ENCODE peak calls at places on chromosomes 12 and 14, in eight cellular contexts. O, I, S, G, X, H, W and B are unnamed samples.

GRCh38 chr14:57637901-57638300 is 144.2 kb upstream of the CCDC198 start:
- DNase-seq in O (no peak), I (no peak), S (no peak), G (no peak), X (no peak), H (no peak), W (no peak), B (no peak)

GRCh38 chr12:123813349-123813748 is 51.2 kb downstream of the DNAH10 start:
- DNase-seq in O (no peak), I (no peak), S (no peak), G (no peak), X (no peak), H (no peak), W (peak), B (peak)

GRCh38 chr12:59151243-59151642 is 230.9 kb upstream of the LRIG3 start:
- DNase-seq in O (no peak), I (no peak), S (no peak), G (no peak), X (no peak), H (no peak), W (peak), B (peak)

GRCh38 chr12:9367201-9367600 is 159.0 kb upstream of the PZP start:
- DNase-seq in O (no peak), I (no peak), S (no peak), G (no peak), X (no peak), H (no peak), W (no peak), B (no peak)

GRCh38 chr12:19575307-19576243 is 136.3 kb downstream of the AEBP2 start:
- DNase-seq in O (peak), I (no peak), S (no peak), G (peak), X (peak), H (no peak), W (peak), B (peak)

GRCh38 chr14:94051115-94051514 is 25.0 kb downstream of the OTUB2 start:
- DNase-seq in O (peak), I (no peak), S (peak), G (no peak), X (peak), H (no peak), W (peak), B (no peak)

GRCh38 chr12:7121324-7121723 is 7.4 kb downstream of the RBP5 start:
- DNase-seq in O (no peak), I (no peak), S (no peak), G (no peak), X (no peak), H (no peak), W (no peak), B (no peak)

GRCh38 chr14:92747701-92748258 is 647 bp downstream of the LGMN start:
- DNase-seq in O (no peak), I (no peak), S (no peak), G (no peak), X (no peak), H (no peak), W (peak), B (no peak)

GRCh38 chr12:98188649-98189048 is 326.7 kb upstream of the TMPO start:
- DNase-seq in O (no peak), I (no peak), S (no peak), G (no peak), X (no peak), H (no peak), W (peak), B (peak)

GRCh38 chr14:97218713-97219355 is 421.7 kb downstream of the VRK1 start:
- DNase-seq in O (peak), I (no peak), S (peak), G (no peak), X (no peak), H (no peak), W (no peak), B (no peak)

GRCh38 chr12:50013361-50014147 is 11.7 kb downstream of the RACGAP1 start:
- DNase-seq in O (no peak), I (no peak), S (peak), G (no peak), X (no peak), H (no peak), W (no peak), B (no peak)

GRCh38 chr14:93049295-93049694 is 66.4 kb downstream of the ITPK1 start:
- DNase-seq in O (no peak), I (no peak), S (no peak), G (no peak), X (no peak), H (no peak), W (no peak), B (no peak)

GRCh38 chr12:2163172-2163927 is 110.6 kb downstream of the CACNA1C start:
- DNase-seq in O (peak), I (no peak), S (peak), G (no peak), X (no peak), H (no peak), W (peak), B (peak)

GRCh38 chr14:79044894-79045624 is 874.9 kb downstream of the NRXN3 start:
- DNase-seq in O (no peak), I (peak), S (peak), G (no peak), X (peak), H (peak), W (peak), B (peak)

GRCh38 chr12:116152268-116152667 is 125.2 kb downstream of the MED13L start:
- DNase-seq in O (no peak), I (no peak), S (no peak), G (no peak), X (peak), H (no peak), W (peak), B (peak)

GRCh38 chr12:132159555-132160003 is 15.3 kb downstream of the NOC4L start:
- DNase-seq in O (peak), I (no peak), S (no peak), G (no peak), X (no peak), H (no peak), W (no peak), B (no peak)

GRCh38 chr12:54404061-54405004 is 14.7 kb downstream of the ITGA5 start:
- DNase-seq in O (no peak), I (peak), S (peak), G (peak), X (peak), H (no peak), W (peak), B (no peak)

GRCh38 chr12:6264402-6265037 is 46.0 kb upstream of the PLEKHG6 start:
- DNase-seq in O (no peak), I (no peak), S (no peak), G (no peak), X (no peak), H (no peak), W (peak), B (no peak)

GRCh38 chr12:42039146-42039545 is 105.5 kb downstream of the GXYLT1 start:
- DNase-seq in O (no peak), I (no peak), S (no peak), G (no peak), X (no peak), H (no peak), W (peak), B (peak)

GRCh38 chr12:79673334-79673733 is 17.4 kb downstream of the PAWR start:
- DNase-seq in O (no peak), I (no peak), S (no peak), G (no peak), X (no peak), H (no peak), W (no peak), B (no peak)

GRCh38 chr14:92513204-92513965 is at the start of gene RIN3:
- DNase-seq in O (peak), I (no peak), S (no peak), G (peak), X (peak), H (peak), W (peak), B (peak)